ENCODE peak calls at places on chromosomes 3 and 15, in four cellular contexts. E, B, Y and X are unnamed samples.

GRCh38 chr3:143973352-143974021 is 1.9 kb downstream of the DIPK2A start:
- DNase-seq in E (peak), B (no peak), Y (no peak), X (no peak)

GRCh38 chr3:160804762-160805161 is 48.7 kb downstream of the PPM1L start:
- DNase-seq in E (no peak), B (no peak), Y (peak), X (no peak)

GRCh38 chr15:45831787-45832186 is 197.0 kb downstream of the SQOR start:
- DNase-seq in E (no peak), B (no peak), Y (no peak), X (no peak)

GRCh38 chr15:47511241-47511640 is 206.1 kb upstream of the SEMA6D start:
- DNase-seq in E (no peak), B (no peak), Y (no peak), X (no peak)

GRCh38 chr3:25554376-25554775 is 110.3 kb downstream of the TOP2B start:
- DNase-seq in E (no peak), B (no peak), Y (no peak), X (no peak)

GRCh38 chr15:64149424-64150235 is 1.9 kb upstream of the SNX22 start:
- DNase-seq in E (no peak), B (no peak), Y (no peak), X (no peak)

GRCh38 chr3:10116138-10116460 is 624 bp downstream of the BRK1 start:
- DNase-seq in E (no peak), B (no peak), Y (no peak), X (no peak)

GRCh38 chr3:16192176-16192811 is 17.8 kb downstream of the GALNT15 start:
- DNase-seq in E (no peak), B (no peak), Y (no peak), X (no peak)

GRCh38 chr3:45923755-45924154 is 19.5 kb upstream of the CXCR6 start:
- DNase-seq in E (no peak), B (no peak), Y (peak), X (no peak)

GRCh38 chr3:28726840-28727239 is 378.2 kb upstream of the AZI2 start:
- DNase-seq in E (no peak), B (no peak), Y (no peak), X (no peak)

GRCh38 chr3:171772427-171773056 is 37.7 kb downstream of the PLD1 start:
- DNase-seq in E (peak), B (peak), Y (peak), X (no peak)

GRCh38 chr3:119145500-119146167 is at the start of gene TEX55:
- DNase-seq in E (no peak), B (no peak), Y (peak), X (no peak)